ENCODE peak calls at places on chromosome 1, in four cellular contexts. W, I, N and A are unnamed samples.

GRCh38 chr1:84344286-84344685 is 42.8 kb downstream of the SAMD13 start:
- DNase-seq in W (no peak), I (no peak), N (peak; percentile 35), A (no peak)

GRCh38 chr1:5740450-5740849 is 251.8 kb downstream of the NPHP4 start:
- DNase-seq in W (no peak), I (no peak), N (no peak), A (no peak)

GRCh38 chr1:25246600-25247023 is 642 bp downstream of the RSRP1 start:
- DNase-seq in W (peak; percentile 12), I (peak; percentile 24), N (no peak), A (peak; percentile 39)

GRCh38 chr1:40389871-40390560 is 16.5 kb downstream of the SMAP2 start:
- DNase-seq in W (no peak), I (no peak), N (peak; percentile 93), A (peak; percentile 39)

GRCh38 chr1:92210701-92211100 is 7.0 kb upstream of the C1orf146 start:
- DNase-seq in W (no peak), I (no peak), N (no peak), A (no peak)

GRCh38 chr1:158117854-158118691 is 62.6 kb upstream of the CD1D start:
- DNase-seq in W (peak; percentile 43), I (peak; percentile 34), N (peak; percentile 46), A (peak; percentile 67)

GRCh38 chr1:94130851-94131595 is 10.1 kb upstream of the ABCA4 start:
- DNase-seq in W (no peak), I (no peak), N (no peak), A (no peak)

GRCh38 chr1:43432171-43432860 is 21.4 kb downstream of the HYI start:
- DNase-seq in W (no peak), I (no peak), N (no peak), A (no peak)

GRCh38 chr1:43383449-43383848 is 6.2 kb downstream of the MED8 start:
- DNase-seq in W (no peak), I (no peak), N (no peak), A (no peak)

GRCh38 chr1:13583592-13583963 is at the start of gene PDPN:
- DNase-seq in W (no peak), I (peak; percentile 37), N (peak; percentile 8), A (no peak)

GRCh38 chr1:230206976-230207375 is 139.9 kb downstream of the GALNT2 start:
- DNase-seq in W (no peak), I (no peak), N (no peak), A (no peak)

GRCh38 chr1:3747903-3748302 is 4.3 kb upstream of the CCDC27 start:
- DNase-seq in W (no peak), I (no peak), N (no peak), A (no peak)

GRCh38 chr1:16012590-16013219 is 5.1 kb downstream of the HSPB7 start:
- DNase-seq in W (peak; percentile 71), I (peak; percentile 47), N (peak; percentile 70), A (peak; percentile 68)

GRCh38 chr1:205443585-205444299 is 12.1 kb downstream of the BLACAT1 start:
- DNase-seq in W (no peak), I (no peak), N (no peak), A (no peak)

GRCh38 chr1:31651766-31652165 is 7.1 kb upstream of the PEF1 start:
- DNase-seq in W (no peak), I (no peak), N (no peak), A (no peak)

GRCh38 chr1:38151399-38151798 is 104.8 kb upstream of the POU3F1 start:
- DNase-seq in W (no peak), I (no peak), N (no peak), A (no peak)

GRCh38 chr1:38153426-38154088 is 107.0 kb upstream of the POU3F1 start:
- DNase-seq in W (no peak), I (no peak), N (no peak), A (no peak)

GRCh38 chr1:38154089-38154470 is 107.5 kb upstream of the POU3F1 start:
- DNase-seq in W (no peak), I (no peak), N (no peak), A (no peak)

GRCh38 chr1:38152351-38153082 is 105.9 kb upstream of the POU3F1 start:
- DNase-seq in W (no peak), I (no peak), N (no peak), A (no peak)
- TF ChIP-seq CTCF in W (no peak), I (peak; percentile 43), N (no peak), A (no peak)

DNA sequence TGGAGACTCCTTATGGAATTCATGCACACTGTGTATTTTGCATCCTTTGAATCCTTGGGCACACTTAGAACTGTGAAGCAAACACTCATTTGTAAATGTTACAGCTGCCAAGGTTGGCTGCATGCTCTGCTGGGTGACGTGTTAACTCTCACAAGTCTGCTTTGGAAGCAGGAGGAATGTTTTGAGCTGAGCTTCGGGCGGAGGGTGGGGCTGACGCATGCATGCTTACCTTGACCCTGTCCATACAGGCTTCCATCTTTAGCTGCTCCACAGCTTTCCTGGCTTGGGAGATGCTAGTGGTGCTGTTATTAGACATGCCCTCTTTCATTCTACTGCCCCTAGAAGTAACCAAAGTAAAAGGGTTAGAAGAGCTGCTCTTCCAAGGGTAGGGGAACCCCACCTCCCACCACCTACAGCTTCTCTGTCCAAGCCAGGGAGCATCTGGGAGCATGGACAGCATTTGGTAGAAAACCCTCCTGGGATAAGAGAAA is 66.0 kb downstream of the GNG4 start:
- DNase-seq in W (no peak), I (no peak), N (peak; percentile 11), A (no peak)
- TF ChIP-seq CTCF in W (no peak), I (peak; percentile 24), N (peak; percentile 16), A (no peak)

GRCh38 chr1:26858160-26858559 is 4.8 kb upstream of the SFN start:
- DNase-seq in W (no peak), I (no peak), N (peak; percentile 53), A (no peak)

GRCh38 chr1:26855636-26856035 is 7.3 kb upstream of the SFN start:
- DNase-seq in W (no peak), I (no peak), N (no peak), A (no peak)

GRCh38 chr1:26856181-26856580 is 6.8 kb upstream of the SFN start:
- DNase-seq in W (no peak), I (no peak), N (no peak), A (no peak)

GRCh38 chr1:26857473-26857872 is 5.5 kb upstream of the SFN start:
- DNase-seq in W (no peak), I (no peak), N (no peak), A (no peak)

GRCh38 chr1:26856604-26857469 is 6.1 kb upstream of the SFN start:
- DNase-seq in W (no peak), I (no peak), N (no peak), A (no peak)
- TF ChIP-seq CTCF in W (no peak), I (no peak), N (no peak), A (no peak)

GRCh38 chr1:155001688-155002474 is 721 bp upstream of the ZBTB7B start:
- DNase-seq in W (peak; percentile 99), I (peak; percentile 99), N (peak; percentile 98), A (peak; percentile 100)
- TF ChIP-seq CTCF in W (peak; percentile 45), I (peak; percentile 48), N (peak; percentile 61), A (no peak)

DNA sequence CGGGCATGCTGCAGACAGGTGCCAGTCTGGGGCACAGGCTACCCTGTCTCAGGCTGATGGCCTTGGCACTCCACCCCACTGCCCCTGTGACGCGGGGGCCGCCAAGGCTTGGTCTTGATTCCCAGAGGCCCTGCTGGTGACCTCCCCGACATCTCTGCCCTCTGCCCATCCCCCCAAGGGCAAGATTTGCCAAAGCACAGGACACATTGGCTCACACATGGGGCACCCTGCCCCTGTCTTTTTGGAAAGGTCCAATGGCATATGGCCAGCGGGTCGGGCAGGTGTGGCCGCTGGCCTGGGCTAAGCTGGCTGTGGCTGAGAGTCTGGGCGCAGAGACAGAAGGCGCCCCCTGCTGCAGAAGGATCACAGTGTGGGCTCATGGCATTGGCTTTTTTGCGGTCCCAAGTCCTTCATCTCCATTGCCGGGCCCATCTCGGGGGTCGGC is 4.6 kb downstream of the MIB2 start:
- DNase-seq in W (no peak), I (no peak), N (no peak), A (peak; percentile 9)
- TF ChIP-seq CTCF in W (peak; percentile 25), I (peak; percentile 24), N (peak; percentile 25), A (peak; percentile 39)

DNA sequence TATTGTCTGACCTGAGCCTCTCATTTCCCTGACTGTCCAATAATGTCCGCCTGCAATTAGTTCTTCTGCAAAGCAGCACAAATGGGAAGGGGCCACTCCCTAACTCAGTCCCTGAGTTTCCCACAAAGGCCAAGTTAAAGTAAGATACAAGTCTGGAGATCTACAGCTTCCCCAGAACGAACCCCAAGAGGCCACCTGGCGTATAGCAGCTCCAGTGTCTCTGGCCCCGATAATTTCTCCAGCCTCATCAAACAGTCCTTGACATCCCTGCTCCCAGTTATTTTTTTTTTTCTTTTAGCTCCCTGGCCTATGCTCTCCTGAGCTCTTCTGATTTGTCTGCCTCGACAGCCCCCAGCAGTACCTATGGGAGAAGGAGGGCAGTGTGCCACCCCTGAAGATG is 8.1 kb upstream of the ACKR1 start:
- DNase-seq in W (no peak), I (no peak), N (no peak), A (no peak)
- TF ChIP-seq CTCF in W (no peak), I (peak; percentile 48), N (peak; percentile 34), A (no peak)

DNA sequence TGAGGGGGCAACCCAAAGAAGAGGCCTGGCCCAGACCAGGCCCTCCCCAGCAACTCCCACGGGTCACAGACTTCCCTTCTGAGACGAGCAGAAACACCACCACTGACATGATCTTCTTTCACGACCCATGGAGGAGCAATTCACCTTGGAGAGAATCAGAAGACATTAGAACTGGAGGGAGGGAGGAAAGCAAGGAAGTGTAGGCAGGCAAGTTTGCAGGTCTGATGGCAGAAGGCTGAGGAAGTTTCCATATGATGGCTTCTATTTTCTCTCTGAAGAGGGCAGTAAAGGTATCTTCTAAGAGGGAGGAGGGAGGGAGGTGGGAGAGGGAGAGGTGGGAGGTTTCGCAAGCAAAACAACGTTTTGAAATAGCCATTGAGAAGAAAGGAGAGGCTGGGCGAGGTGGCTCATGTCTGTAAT is 1.4 kb upstream of the UBXN10 start:
- DNase-seq in W (no peak), I (no peak), N (no peak), A (peak; percentile 17)
- TF ChIP-seq CTCF in W (no peak), I (no peak), N (no peak), A (no peak)

GRCh38 chr1:224773646-224774045 is 155.8 kb upstream of the DNAH14 start:
- DNase-seq in W (no peak), I (no peak), N (no peak), A (no peak)

GRCh38 chr1:224768971-224769370 is 152.9 kb downstream of the CNIH3 start:
- DNase-seq in W (no peak), I (no peak), N (no peak), A (no peak)

GRCh38 chr1:224779491-224780020 is 149.9 kb upstream of the DNAH14 start:
- DNase-seq in W (no peak), I (no peak), N (no peak), A (no peak)

GRCh38 chr1:224769987-224770693 is 154.0 kb downstream of the CNIH3 start:
- DNase-seq in W (no peak), I (no peak), N (peak; percentile 80), A (no peak)

GRCh38 chr1:224774378-224774777 is 155.1 kb upstream of the DNAH14 start:
- DNase-seq in W (no peak), I (no peak), N (no peak), A (no peak)
- TF ChIP-seq CTCF in W (no peak), I (no peak), N (peak; percentile 15), A (no peak)

GRCh38 chr1:90970208-90970607 is 51.6 kb downstream of the ZNF644 start:
- DNase-seq in W (no peak), I (no peak), N (no peak), A (no peak)
- TF ChIP-seq CTCF in W (no peak), I (no peak), N (no peak), A (no peak)